ENCODE peak calls at places on chromosome 16, in six cellular contexts. G is esophagus muscularis mucosa, X is kidney epithelial cell, C is SK-N-SH, V is lower lobe of right lung, S is lung. F is an unnamed sample.

GRCh38 chr16:50227665-50228064 is 38.7 kb upstream of the ADCY7 start:
- DNase-seq in G (no peak), X (no peak), C (no peak), V (no peak), S (no peak), F (no peak)

GRCh38 chr16:8894736-8895334 is 12.7 kb downstream of the LITAFD start:
- DNase-seq in G (no peak), X (no peak), C (no peak), V (peak), S (no peak), F (no peak)

GRCh38 chr16:62638964-62639861 is 603.0 kb upstream of the CDH8 start:
- DNase-seq in G (no peak), X (no peak), C (no peak), V (no peak), S (no peak), F (no peak)

GRCh38 chr16:64356267-64356666 is 765.6 kb downstream of the CDH11 start:
- DNase-seq in G (no peak), X (peak), C (no peak), V (no peak), S (no peak), F (peak)

GRCh38 chr16:79592150-79592549 is 8.4 kb downstream of the MAF start:
- DNase-seq in G (no peak), X (no peak), C (no peak), V (no peak), S (no peak), F (no peak)

GRCh38 chr16:67228034-67228785 is 1.3 kb downstream of the TMEM208 start:
- DNase-seq in G (no peak), X (no peak), C (no peak), V (no peak), S (no peak), F (no peak)

GRCh38 chr16:14056970-14057369 is 14.1 kb upstream of the MRTFB start:
- DNase-seq in G (no peak), X (no peak), C (no peak), V (no peak), S (no peak), F (peak)

GRCh38 chr16:85402910-85403692 is 210.0 kb upstream of the GSE1 start:
- DNase-seq in G (no peak), X (no peak), C (no peak), V (peak), S (no peak), F (peak)

GRCh38 chr16:19582050-19582784 is 26.7 kb downstream of the VPS35L start:
- DNase-seq in G (no peak), X (no peak), C (no peak), V (no peak), S (no peak), F (no peak)

GRCh38 chr16:31876955-31877828 is 3.6 kb downstream of the ZNF267 start:
- DNase-seq in G (no peak), X (peak), C (no peak), V (no peak), S (no peak), F (no peak)

GRCh38 chr16:77822656-77823055 is 34.3 kb downstream of the VAT1L start:
- DNase-seq in G (no peak), X (no peak), C (no peak), V (no peak), S (no peak), F (no peak)

GRCh38 chr16:85891033-85891775 is 7.8 kb upstream of the IRF8 start:
- DNase-seq in G (no peak), X (peak), C (no peak), V (no peak), S (no peak), F (no peak)

GRCh38 chr16:30144017-30144416 is 21.0 kb upstream of the MAPK3 start:
- DNase-seq in G (no peak), X (no peak), C (no peak), V (no peak), S (no peak), F (no peak)

GRCh38 chr16:30834130-30834740 is 47.2 kb upstream of the ZNF629 start:
- DNase-seq in G (no peak), X (no peak), C (no peak), V (no peak), S (no peak), F (no peak)

GRCh38 chr16:81778861-81779539 is at the start of gene PLCG2:
- DNase-seq in G (no peak), X (no peak), C (peak), V (peak), S (peak), F (peak)

GRCh38 chr16:75087040-75087979 is 29.3 kb downstream of the LDHD start:
- DNase-seq in G (no peak), X (no peak), C (peak), V (no peak), S (no peak), F (peak)

GRCh38 chr16:84054916-84055315 is 12.3 kb upstream of the SLC38A8 start:
- DNase-seq in G (no peak), X (no peak), C (no peak), V (peak), S (no peak), F (no peak)

GRCh38 chr16:89506791-89507191 is 1.4 kb upstream of the SPG7 start:
- DNase-seq in G (no peak), X (no peak), C (no peak), V (no peak), S (no peak), F (peak)

GRCh38 chr16:70579248-70579647 is 55.6 kb downstream of the SF3B3 start:
- DNase-seq in G (no peak), X (no peak), C (no peak), V (no peak), S (no peak), F (no peak)

GRCh38 chr16:70578035-70578434 is 54.4 kb downstream of the SF3B3 start:
- DNase-seq in G (no peak), X (no peak), C (no peak), V (no peak), S (no peak), F (no peak)

GRCh38 chr16:70586731-70587130 is 59.6 kb upstream of the IL34 start:
- DNase-seq in G (no peak), X (no peak), C (no peak), V (no peak), S (no peak), F (no peak)

GRCh38 chr16:70579648-70580630 is 56.3 kb downstream of the SF3B3 start:
- DNase-seq in G (no peak), X (no peak), C (peak), V (no peak), S (no peak), F (no peak)

GRCh38 chr16:70582280-70582978 is 58.8 kb downstream of the SF3B3 start:
- DNase-seq in G (no peak), X (no peak), C (no peak), V (no peak), S (no peak), F (no peak)
- TF ChIP-seq CTCF in G (no peak), X (peak), C (peak), V (no peak), S (no peak), F (peak)

GRCh38 chr16:27751676-27752075 is 201.7 kb downstream of the KATNIP start:
- DNase-seq in G (no peak), X (no peak), C (no peak), V (peak), S (no peak), F (no peak)

GRCh38 chr16:27749547-27749875 is 199.6 kb downstream of the KATNIP start:
- DNase-seq in G (no peak), X (no peak), C (no peak), V (peak), S (no peak), F (no peak)

GRCh38 chr16:27747946-27748345 is 198.0 kb downstream of the KATNIP start:
- DNase-seq in G (no peak), X (no peak), C (no peak), V (peak), S (no peak), F (no peak)

GRCh38 chr16:27749946-27750345 is 200.0 kb downstream of the KATNIP start:
- DNase-seq in G (no peak), X (no peak), C (no peak), V (peak), S (no peak), F (no peak)

GRCh38 chr16:27748868-27749546 is 199.1 kb downstream of the KATNIP start:
- DNase-seq in G (no peak), X (peak), C (no peak), V (peak), S (no peak), F (peak)
- TF ChIP-seq CTCF in G (no peak), X (no peak), C (peak), V (peak), S (no peak), F (peak)

GRCh38 chr16:56825821-56826220 is 39.2 kb upstream of the SLC12A3 start:
- DNase-seq in G (no peak), X (no peak), C (no peak), V (no peak), S (no peak), F (no peak)

GRCh38 chr16:56828641-56829040 is 36.4 kb upstream of the SLC12A3 start:
- DNase-seq in G (no peak), X (no peak), C (no peak), V (no peak), S (no peak), F (no peak)

GRCh38 chr16:56822966-56823739 is 41.9 kb upstream of the SLC12A3 start:
- DNase-seq in G (no peak), X (no peak), C (no peak), V (no peak), S (no peak), F (no peak)

GRCh38 chr16:56824804-56825203 is 40.2 kb upstream of the SLC12A3 start:
- DNase-seq in G (no peak), X (no peak), C (no peak), V (no peak), S (no peak), F (no peak)

GRCh38 chr16:56824335-56824734 is 40.7 kb upstream of the SLC12A3 start:
- DNase-seq in G (no peak), X (no peak), C (no peak), V (peak), S (peak), F (no peak)
- TF ChIP-seq CTCF in G (no peak), X (no peak), C (peak), V (no peak), S (no peak), F (peak)

GRCh38 chr16:1823821-1824220 is 2.8 kb downstream of the HAGH start:
- DNase-seq in G (no peak), X (no peak), C (no peak), V (no peak), S (no peak), F (peak)

GRCh38 chr16:1825381-1825863 is 1.2 kb downstream of the HAGH start:
- DNase-seq in G (no peak), X (no peak), C (no peak), V (no peak), S (no peak), F (no peak)

GRCh38 chr16:1826691-1827573 is at the start of the genes FAHD1 and HAGH:
- DNase-seq in G (peak), X (peak), C (peak), V (peak), S (peak), F (peak)

GRCh38 chr16:1828645-1829410 is 1.8 kb downstream of the FAHD1 start:
- DNase-seq in G (no peak), X (no peak), C (no peak), V (no peak), S (no peak), F (no peak)

GRCh38 chr16:1825864-1826690 is 548 bp downstream of the HAGH start:
- DNase-seq in G (peak), X (no peak), C (peak), V (peak), S (no peak), F (peak)
- TF ChIP-seq CTCF in G (no peak), X (no peak), C (no peak), V (no peak), S (no peak), F (no peak)

F was measured in cardiac muscle cell.